ENCODE peak calls at places on chromosomes 12 and 14, in four cellular contexts. Z is thoracic aorta; R is CD8-positive, alpha-beta memory T cell; A is substantia nigra. J is an unnamed sample.

GRCh38 chr12:45974171-45974719 is 16.1 kb downstream of the SCAF11 start:
- DNase-seq in R (no peak), A (no peak), Z (no peak), J (no peak)

GRCh38 chr12:102427542-102427923 is 52.8 kb downstream of the IGF1 start:
- DNase-seq in A (no peak), R (no peak), Z (no peak), J (no peak)

GRCh38 chr12:98440165-98440581 is 75.2 kb upstream of the TMPO start:
- DNase-seq in A (no peak), R (no peak), Z (peak; percentile 31), J (no peak)

GRCh38 chr14:24806061-24806678 is 172.2 kb upstream of the GZMB start:
- DNase-seq in R (no peak), Z (no peak), A (no peak), J (no peak)

GRCh38 chr14:95037273-95037672 is 120.1 kb downstream of the DICER1 start:
- DNase-seq in Z (no peak), R (no peak), A (no peak), J (no peak)

GRCh38 chr14:89495718-89496117 is 78.7 kb upstream of the FOXN3 start:
- DNase-seq in Z (no peak), R (no peak), A (no peak), J (no peak)

GRCh38 chr12:126797525-126797924 is 1469.4 kb upstream of the TMEM132C start:
- DNase-seq in Z (no peak), R (no peak), A (no peak), J (no peak)

GRCh38 chr12:65882504-65882903 is 58.2 kb downstream of the HMGA2 start:
- DNase-seq in A (no peak), Z (no peak), R (no peak), J (no peak)

GRCh38 chr12:101925352-101925751 is 48.0 kb downstream of the DRAM1 start:
- DNase-seq in R (no peak), Z (peak; percentile 8), A (no peak), J (no peak)

GRCh38 chr14:106811167-106811566 is 1284.8 kb downstream of the TMEM121 start:
- DNase-seq in Z (no peak), R (no peak), A (no peak), J (no peak)

GRCh38 chr12:64566882-64567517 is 43.3 kb upstream of the RASSF3 start:
- DNase-seq in R (no peak), Z (no peak), A (no peak), J (no peak)

GRCh38 chr14:93219103-93219726 is 12.2 kb downstream of the UBR7 start:
- DNase-seq in R (peak; percentile 45), Z (no peak), A (no peak), J (no peak)

GRCh38 chr12:19978193-19978592 is 390.1 kb upstream of the PDE3A start:
- DNase-seq in A (no peak), Z (no peak), R (no peak), J (no peak)

GRCh38 chr12:131390408-131391100 is 320.3 kb upstream of the SFSWAP start:
- DNase-seq in R (no peak), Z (no peak), A (no peak), J (peak; percentile 6)

GRCh38 chr14:95250936-95251335 is 68.8 kb downstream of the CLMN start:
- DNase-seq in A (no peak), R (no peak), Z (no peak), J (no peak)

GRCh38 chr12:1103051-1103450 is 112.0 kb downstream of the ERC1 start:
- DNase-seq in Z (no peak), A (no peak), R (no peak), J (no peak)

GRCh38 chr12:132561784-132562156 is 48.6 kb downstream of the LRCOL1 start:
- DNase-seq in R (no peak), Z (no peak), A (no peak), J (no peak)